ENCODE peak calls at places on chromosome 3, in four cellular contexts. N is PC-3, V is IMR-90, A is neuronal stem cell. O is an unnamed sample.

GRCh38 chr3:63230146-63230545 is 48.0 kb upstream of the SYNPR start:
- DNase-seq in N (no peak), V (no peak), A (no peak), O (no peak)

GRCh38 chr3:69770976-69771634 is 31.8 kb downstream of the MITF start:
- DNase-seq in N (peak), V (peak), A (no peak), O (no peak)

GRCh38 chr3:158846803-158847465 is 45.1 kb downstream of the MFSD1 start:
- DNase-seq in N (no peak), V (no peak), A (no peak), O (no peak)

GRCh38 chr3:37620071-37620635 is 241.5 kb upstream of the CTDSPL start:
- DNase-seq in N (peak), V (no peak), A (no peak), O (no peak)

GRCh38 chr3:9079674-9080073 is 116.4 kb upstream of the RAD18 start:
- DNase-seq in N (peak), V (no peak), A (no peak), O (no peak)

GRCh38 chr3:25156526-25157075 is 271.5 kb upstream of the RARB start:
- DNase-seq in N (peak), V (peak), A (peak), O (no peak)

GRCh38 chr3:36362973-36363372 is 17.3 kb upstream of the STAC start:
- DNase-seq in N (peak), V (peak), A (no peak), O (no peak)

GRCh38 chr3:156702367-156702766 is 28.0 kb downstream of the TIPARP start:
- DNase-seq in N (no peak), V (no peak), A (no peak), O (no peak)

GRCh38 chr3:195209836-195210551 is 61.0 kb downstream of the XXYLT1 start:
- DNase-seq in N (no peak), V (peak), A (no peak), O (peak)

GRCh38 chr3:141405025-141405424 is 36.7 kb downstream of the ZBTB38 start:
- DNase-seq in N (peak), V (peak), A (no peak), O (no peak)
- H3K4me3 ChIP-seq in N (no peak), V (no peak), A (no peak), O (no peak)

DNA sequence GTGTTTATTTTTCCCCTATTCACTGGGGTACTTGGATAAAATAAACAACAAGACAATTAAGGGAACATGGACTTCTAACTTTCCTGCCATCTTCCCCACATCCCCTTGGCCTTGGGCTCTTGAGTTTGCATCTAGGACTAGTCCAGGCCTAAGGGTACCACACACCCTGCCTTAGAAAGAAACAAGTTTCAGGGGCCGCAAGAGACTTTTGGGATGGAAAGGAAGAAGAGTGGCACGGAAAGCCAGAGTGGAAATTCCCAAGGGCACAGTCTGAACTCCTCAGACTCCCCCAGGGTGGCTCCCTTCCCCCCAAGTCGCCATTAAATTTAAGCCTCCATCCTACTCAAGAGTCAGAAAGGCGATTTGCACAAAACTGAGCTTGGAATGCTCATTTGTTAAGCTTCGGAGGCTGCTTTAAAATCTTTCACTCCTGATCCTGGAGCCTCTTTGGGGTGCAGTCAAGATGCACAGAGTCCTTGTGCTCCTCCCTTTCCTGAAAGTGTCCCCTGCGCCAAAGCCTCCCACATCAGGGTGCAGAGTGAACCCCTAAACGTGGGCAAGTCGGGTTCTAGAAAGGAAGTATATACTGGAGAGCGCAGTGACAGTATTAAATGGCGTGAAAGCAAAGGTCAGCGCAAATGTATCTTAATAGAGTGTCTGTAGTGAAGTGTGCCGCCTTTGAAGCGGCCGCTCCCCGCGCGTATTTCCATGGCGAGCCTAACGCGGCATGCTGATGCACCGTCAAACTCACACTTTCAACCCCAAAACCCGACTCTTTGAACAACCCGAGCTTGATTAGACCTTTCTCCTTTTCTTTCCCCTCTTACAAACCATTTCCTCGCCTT is 18.6 kb downstream of the ZIC4 start:
- DNase-seq in N (no peak), V (no peak), A (no peak), O (no peak)
- H3K27ac ChIP-seq in N (no peak), V (no peak), A (no peak), O (no peak)

GRCh38 chr3:50672656-50673055 is 2.1 kb upstream of the DOCK3 start:
- DNase-seq in N (no peak), V (no peak), A (no peak), O (no peak)

GRCh38 chr3:50674349-50675178 is at the start of gene DOCK3:
- DNase-seq in N (peak), V (peak), A (peak), O (peak)

GRCh38 chr3:50675179-50676030 is 678 bp downstream of the DOCK3 start:
- DNase-seq in N (no peak), V (no peak), A (peak), O (peak)

GRCh38 chr3:50673937-50674336 is 790 bp upstream of the DOCK3 start:
- DNase-seq in N (no peak), V (no peak), A (no peak), O (no peak)

DNA sequence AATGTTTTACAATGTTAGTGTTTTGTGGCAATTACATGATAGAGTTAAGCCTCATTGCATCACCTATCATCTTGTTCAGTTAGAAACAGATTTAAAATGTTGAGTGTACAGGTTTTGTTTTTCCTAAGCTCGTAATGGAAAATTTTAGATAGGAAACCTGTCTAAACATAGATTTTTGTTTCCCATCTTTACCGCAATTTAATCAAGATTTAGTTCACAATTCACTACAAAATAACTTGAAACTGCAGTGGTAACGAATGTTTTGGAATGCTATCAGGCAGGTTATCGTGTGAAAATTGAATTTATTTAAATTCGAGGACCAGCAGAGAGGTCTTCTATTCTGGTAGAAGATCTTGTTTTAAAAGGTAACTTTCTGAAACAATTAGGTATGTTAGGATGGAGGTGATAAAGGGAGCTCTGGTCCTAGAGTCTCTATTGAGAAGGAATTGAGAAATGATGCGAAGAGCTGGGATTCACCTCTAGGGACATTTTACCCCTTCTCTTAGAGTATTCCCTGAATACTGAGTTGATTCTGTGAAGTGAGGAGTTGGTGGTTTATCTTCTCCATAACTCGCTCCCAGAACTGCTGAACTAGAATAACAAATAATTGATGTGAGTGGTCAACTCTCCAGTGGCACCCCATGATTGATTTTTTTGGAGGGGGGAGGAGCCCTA is 1.4 kb downstream of the DOCK3 start:
- DNase-seq in N (no peak), V (no peak), A (no peak), O (no peak)
- H3K9ac ChIP-seq in N (no peak), V (no peak), A (no peak), O (no peak)

GRCh38 chr3:4581452-4581851 is 88.3 kb downstream of the ITPR1 start:
- DNase-seq in N (no peak), V (no peak), A (no peak), O (no peak)
- H3K4me3 ChIP-seq in N (no peak), V (no peak), A (no peak), O (no peak)

GRCh38 chr3:87733671-87734367 is 325.0 kb downstream of the CGGBP1 start:
- DNase-seq in N (peak), V (no peak), A (no peak), O (no peak)
- H3K27ac ChIP-seq in N (peak), V (no peak), A (no peak), O (peak)

GRCh38 chr3:46090161-46090591 is 62.9 kb upstream of the XCR1 start:
- DNase-seq in N (peak), V (no peak), A (no peak), O (no peak)

GRCh38 chr3:46091971-46092703 is 64.9 kb upstream of the XCR1 start:
- DNase-seq in N (no peak), V (no peak), A (no peak), O (no peak)

GRCh38 chr3:46089237-46090011 is 62.1 kb upstream of the XCR1 start:
- DNase-seq in N (peak), V (peak), A (no peak), O (peak)

GRCh38 chr3:46092704-46093085 is 65.4 kb upstream of the XCR1 start:
- DNase-seq in N (no peak), V (no peak), A (no peak), O (no peak)

GRCh38 chr3:46091046-46091445 is 63.8 kb upstream of the XCR1 start:
- DNase-seq in N (no peak), V (no peak), A (no peak), O (no peak)
- H3K9ac ChIP-seq in N (no peak), V (no peak), A (no peak), O (no peak)

DNA sequence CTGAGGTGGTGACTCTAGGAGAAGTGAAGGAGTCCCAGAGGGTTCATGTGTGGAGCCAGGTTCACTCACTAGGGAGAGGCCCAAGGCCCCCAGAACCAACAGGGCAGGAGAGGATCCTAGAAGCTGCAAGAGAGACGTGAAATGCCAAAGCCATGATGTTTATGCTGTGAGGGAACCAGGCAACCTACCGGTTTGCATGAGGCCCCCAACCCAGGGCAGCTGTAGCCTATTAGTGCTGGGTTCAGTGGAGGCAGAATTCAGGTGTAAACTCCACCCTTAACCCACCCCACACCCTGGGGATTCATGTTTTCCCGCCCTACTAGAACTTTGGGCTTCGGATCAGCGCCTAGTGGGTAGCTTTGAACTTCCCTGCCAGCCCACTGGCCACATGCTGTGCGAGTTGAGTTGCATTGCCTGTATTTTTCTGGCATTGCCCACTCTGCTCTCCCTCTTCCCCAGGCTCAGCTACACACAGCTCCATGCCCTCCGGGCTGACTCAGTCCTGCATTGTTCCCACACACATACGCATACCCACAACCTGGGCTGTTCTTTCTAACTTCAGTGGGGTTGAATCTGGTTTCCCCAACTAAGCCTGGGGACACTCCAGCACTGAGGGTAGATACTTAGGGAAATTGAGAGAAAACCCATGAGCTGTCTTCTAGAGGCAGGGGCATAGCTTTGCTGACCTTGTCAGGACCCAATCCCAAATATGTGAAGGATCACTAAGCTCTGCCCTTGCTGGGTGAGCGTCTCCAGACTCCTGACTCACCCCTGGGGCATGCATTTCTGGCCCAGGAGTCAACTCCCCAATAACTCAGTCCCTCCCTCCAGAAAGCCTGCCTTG is 2.0 kb upstream of the ZBTB47 start:
- DNase-seq in N (peak), V (peak), A (no peak), O (peak)
- H3K4me3 ChIP-seq in N (no peak), V (no peak), A (no peak), O (no peak)

DNA sequence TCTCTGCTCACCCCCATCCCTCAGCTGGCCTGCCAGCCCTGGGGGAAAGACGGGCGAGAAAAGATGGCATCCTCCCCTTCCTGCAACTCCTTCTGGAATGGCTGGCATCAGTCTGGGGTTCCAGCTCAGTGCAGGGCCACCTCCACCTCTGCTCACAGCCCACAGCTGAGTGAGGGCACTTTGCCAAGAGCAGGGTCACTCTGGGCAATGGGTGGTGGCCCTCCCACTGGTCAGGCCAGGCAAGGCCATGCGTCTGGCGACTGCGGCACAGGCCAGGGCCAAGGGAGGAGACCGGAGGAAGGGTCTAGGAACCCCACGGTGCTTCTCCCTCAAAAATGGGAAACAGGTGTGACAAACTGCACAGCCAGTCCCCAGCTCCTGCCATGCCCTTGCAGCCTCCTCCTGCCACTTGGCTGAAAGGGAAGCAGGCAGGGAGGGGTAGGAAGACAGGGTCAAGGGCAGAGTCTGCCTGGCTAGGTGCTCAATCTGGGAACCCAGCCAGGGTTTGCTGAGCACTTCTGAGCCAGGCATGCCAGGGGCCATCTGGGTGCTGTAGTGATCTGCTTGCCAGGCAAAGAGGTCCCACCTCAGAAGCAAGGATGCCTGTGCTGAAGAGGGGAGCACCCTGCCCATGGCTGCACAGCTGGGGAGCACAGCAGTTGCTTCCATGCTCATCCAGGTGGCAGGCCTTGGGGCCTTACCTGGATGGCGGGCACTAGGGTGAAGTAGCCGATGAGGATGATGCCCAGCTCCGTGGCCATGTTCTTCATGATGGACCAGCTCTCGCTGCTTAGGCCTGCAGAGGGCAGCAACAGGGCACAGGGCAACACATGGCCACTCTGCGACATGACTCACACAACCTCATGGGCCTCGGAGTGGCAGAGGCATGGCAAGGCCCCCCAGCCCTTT is 41.2 kb downstream of the PTPN23 start:
- DNase-seq in N (peak), V (no peak), A (no peak), O (peak)
- H3K27ac ChIP-seq in N (no peak), V (peak), A (no peak), O (no peak)

O was measured in kidney.